ENCODE peak calls at places on chromosomes 4 and X, in six cellular contexts. N, A, C, O, W and H are unnamed samples.

GRCh38 chr4:46886711-46887110 is 22.3 kb downstream of the COX7B2 start:
- DNase-seq in A (peak), W (no peak), N (no peak), C (peak), O (peak), H (no peak)

GRCh38 chrX:70755850-70756249 is 152.7 kb downstream of the TEX11 start:
- DNase-seq in O (no peak), A (peak), C (no peak), N (no peak), W (no peak), H (no peak)

GRCh38 chrX:134373736-134374135 is 86.2 kb upstream of the HPRT1 start:
- DNase-seq in A (peak), C (peak), W (no peak), O (peak), N (no peak), H (no peak)

GRCh38 chr4:183905593-183906485 is 732 bp downstream of the STOX2 start:
- DNase-seq in A (peak), C (peak), W (peak), O (peak), N (peak), H (peak)

GRCh38 chrX:153049093-153049492 is 7.2 kb upstream of the PNMA3 start:
- DNase-seq in A (no peak), W (no peak), O (no peak), C (no peak), N (no peak), H (no peak)

GRCh38 chr4:38601244-38601915 is 62.6 kb upstream of the KLF3 start:
- DNase-seq in O (peak), C (no peak), A (peak), N (no peak), W (no peak), H (no peak)

GRCh38 chrX:7435822-7436221 is 287.9 kb upstream of the PUDP start:
- DNase-seq in C (no peak), N (no peak), A (no peak), W (no peak), O (peak), H (no peak)

GRCh38 chrX:56033495-56034180 is 198.5 kb upstream of the KLF8 start:
- DNase-seq in W (no peak), O (no peak), C (no peak), A (no peak), N (no peak), H (no peak)

GRCh38 chrX:108044554-108045256 is at the start of gene VSIG1:
- DNase-seq in A (no peak), N (no peak), W (no peak), O (no peak), C (no peak), H (no peak)

GRCh38 chr4:182616476-182616875 is 300.7 kb downstream of the DCTD start:
- DNase-seq in C (no peak), A (no peak), O (no peak), N (no peak), W (no peak), H (no peak)

GRCh38 chr4:123929565-123929964 is 533.0 kb downstream of the SPRY1 start:
- DNase-seq in N (no peak), A (no peak), O (no peak), W (no peak), C (no peak), H (no peak)

GRCh38 chr4:56689231-56689630 is 8.1 kb upstream of the HOPX start:
- DNase-seq in W (no peak), A (no peak), C (no peak), N (no peak), O (no peak), H (no peak)

GRCh38 chrX:100768679-100769338 is 36.9 kb upstream of the SYTL4 start:
- DNase-seq in O (peak), A (peak), W (peak), C (peak), N (peak), H (peak)

GRCh38 chr4:120853101-120853940 is 69.2 kb downstream of the PRDM5 start:
- DNase-seq in O (no peak), N (no peak), A (no peak), C (no peak), W (no peak), H (no peak)

GRCh38 chr4:8847331-8847730 is 24.3 kb downstream of the HMX1 start:
- DNase-seq in O (no peak), W (no peak), A (no peak), N (no peak), C (no peak), H (no peak)

GRCh38 chr4:60531790-60532189 is 668.3 kb upstream of the ADGRL3 start:
- DNase-seq in C (peak), A (no peak), O (no peak), N (no peak), W (no peak), H (no peak)

GRCh38 chr4:72767903-72768817 is 199.1 kb upstream of the ADAMTS3 start:
- DNase-seq in W (no peak), A (no peak), O (no peak), C (peak), N (no peak), H (peak)